ENCODE peak calls at places on chromosomes 5 and 9, in four cellular contexts. T, I, O and G are unnamed samples.

GRCh38 chr5:89277791-89278190 is 394.8 kb upstream of the MEF2C start:
- DNase-seq in O (no peak), T (no peak), I (no peak), G (no peak)

GRCh38 chr5:75536694-75537360 is 25.1 kb downstream of the POLK start:
- DNase-seq in O (no peak), T (no peak), I (no peak), G (no peak)

GRCh38 chr9:127968717-127969383 is 11.9 kb downstream of the EEIG1 start:
- DNase-seq in O (no peak), I (peak; percentile 84), T (peak; percentile 75), G (no peak)

GRCh38 chr5:61328791-61329617 is 3.1 kb upstream of the ZSWIM6 start:
- DNase-seq in O (no peak), I (no peak), T (no peak), G (no peak)

GRCh38 chr5:138148811-138149210 is 9.6 kb upstream of the NME5 start:
- DNase-seq in O (peak; percentile 33), I (peak; percentile 27), T (no peak), G (no peak)

GRCh38 chr5:34991486-34992238 is 56.1 kb downstream of the AGXT2 start:
- DNase-seq in I (no peak), O (no peak), T (no peak), G (no peak)

GRCh38 chr5:174872271-174872670 is 147.9 kb downstream of the MSX2 start:
- DNase-seq in O (no peak), I (no peak), T (no peak), G (no peak)

GRCh38 chr5:33854733-33855151 is 37.0 kb downstream of the ADAMTS12 start:
- DNase-seq in O (no peak), T (no peak), I (no peak), G (no peak)

GRCh38 chr5:28234356-28234968 is 1196.1 kb upstream of the CDH9 start:
- DNase-seq in T (no peak), O (no peak), I (no peak), G (no peak)

GRCh38 chr5:74067748-74068541 is 441.9 kb downstream of the ARHGEF28 start:
- DNase-seq in I (no peak), T (no peak), O (no peak), G (no peak)

GRCh38 chr9:107228648-107229047 is 54.4 kb upstream of the RAD23B start:
- DNase-seq in I (no peak), T (no peak), O (no peak), G (no peak)

GRCh38 chr5:178441486-178442270 is 148.5 kb downstream of the COL23A1 start:
- DNase-seq in T (no peak), O (no peak), I (no peak), G (no peak)

GRCh38 chr5:1448511-1449011 is 3.3 kb upstream of the SLC6A3 start:
- DNase-seq in O (no peak), T (no peak), I (peak; percentile 10), G (no peak)

GRCh38 chr5:77770293-77771005 is 5.7 kb downstream of the TBCA start:
- DNase-seq in T (no peak), I (no peak), O (no peak), G (no peak)

GRCh38 chr5:149581931-149582768 is 852 bp downstream of the ARHGEF37 start:
- DNase-seq in O (no peak), T (peak; percentile 42), I (peak; percentile 59), G (no peak)

GRCh38 chr9:107929439-107929838 is 439.9 kb upstream of the KLF4 start:
- DNase-seq in O (peak; percentile 70), T (peak; percentile 46), I (peak; percentile 79), G (peak; percentile 33)

GRCh38 chr5:143201589-143201988 is 201.9 kb downstream of the NR3C1 start:
- DNase-seq in T (no peak), I (no peak), O (no peak), G (no peak)

GRCh38 chr5:74766348-74766886 is 500 bp downstream of the GFM2 start:
- DNase-seq in T (no peak), O (no peak), I (no peak), G (no peak)

GRCh38 chr5:112957970-112958773 is 18.4 kb upstream of the DCP2 start:
- DNase-seq in O (peak; percentile 85), I (peak; percentile 81), T (peak; percentile 54), G (peak; percentile 86)

GRCh38 chr5:53749611-53750010 is 189.2 kb downstream of the NDUFS4 start:
- DNase-seq in T (no peak), I (no peak), O (no peak), G (no peak)

GRCh38 chr9:27292646-27293045 is 4.3 kb downstream of the EQTN start:
- DNase-seq in O (no peak), I (no peak), T (no peak), G (peak; percentile 21)

GRCh38 chr9:99222416-99223280 is 566 bp downstream of the SEC61B start:
- DNase-seq in I (no peak), T (no peak), O (no peak), G (no peak)

GRCh38 chr5:172556971-172557461 is 84.0 kb upstream of the NEURL1B start:
- DNase-seq in T (peak; percentile 53), O (no peak), I (no peak), G (no peak)
- H3K27ac ChIP-seq in T (peak overlapping the region; percentile 73), O (peak overlapping the region; percentile 66), I (peak overlapping the region; percentile 37), G (no peak overlapping the region)

GRCh38 chr5:31638286-31638685 is 645 bp upstream of the PDZD2 start:
- DNase-seq in I (no peak), O (no peak), T (peak; percentile 36), G (no peak)
- H3K27ac ChIP-seq in I (no peak overlapping the region), O (no peak overlapping the region), T (peak overlapping the region; percentile 87), G (peak overlapping the region; percentile 56)

GRCh38 chr5:140220698-140221064 is 45.7 kb downstream of the CYSTM1 start:
- DNase-seq in T (no peak), I (no peak), O (no peak), G (peak; percentile 88)
- H3K27ac ChIP-seq in T (peak overlapping the region; percentile 79), I (peak overlapping the region; percentile 85), O (no peak overlapping the region), G (peak overlapping the region; percentile 93)

GRCh38 chr5:71587709-71588532 is 781 bp downstream of the MCCC2 start:
- DNase-seq in O (no peak), T (no peak), I (no peak), G (no peak)
- H3K27ac ChIP-seq in O (peak overlapping the region; percentile 90), T (peak overlapping the region; percentile 84), I (peak overlapping the region; percentile 92), G (peak overlapping the region; percentile 84)

GRCh38 chr9:129500166-129500862 is 120.6 kb downstream of the C9orf50 start:
- DNase-seq in T (peak; percentile 36), I (no peak), O (no peak), G (no peak)

GRCh38 chr9:129500863-129501770 is 119.8 kb downstream of the C9orf50 start:
- DNase-seq in I (no peak), T (no peak), O (no peak), G (no peak)

GRCh38 chr9:129498451-129499376 is 122.2 kb downstream of the C9orf50 start:
- DNase-seq in O (no peak), T (no peak), I (no peak), G (no peak)

GRCh38 chr9:129504404-129504803 is 116.5 kb downstream of the C9orf50 start:
- DNase-seq in T (no peak), I (no peak), O (no peak), G (no peak)

GRCh38 chr9:129501771-129502324 is 119.1 kb downstream of the C9orf50 start:
- DNase-seq in T (no peak), I (no peak), O (peak; percentile 84), G (no peak)
- H3K27ac ChIP-seq in T (no peak overlapping the region), I (no peak overlapping the region), O (peak overlapping the region; percentile 23), G (peak overlapping the region; percentile 18)

GRCh38 chr9:135707449-135708138 is 5.6 kb downstream of the KCNT1 start:
- DNase-seq in I (no peak), O (no peak), T (no peak), G (no peak)
- H3K27ac ChIP-seq in I (no peak overlapping the region), O (no peak overlapping the region), T (no peak overlapping the region), G (no peak overlapping the region)

GRCh38 chr9:136341042-136341655 is 13.8 kb downstream of the GPSM1 start:
- DNase-seq in I (peak; percentile 41), O (no peak), T (no peak), G (no peak)

GRCh38 chr9:136339958-136340310 is 12.6 kb downstream of the GPSM1 start:
- DNase-seq in I (no peak), O (no peak), T (no peak), G (no peak)

GRCh38 chr9:136341769-136342168 is 14.4 kb downstream of the GPSM1 start:
- DNase-seq in O (no peak), T (no peak), I (no peak), G (no peak)

GRCh38 chr9:136339173-136339957 is 12.0 kb downstream of the GPSM1 start:
- DNase-seq in I (peak; percentile 85), O (peak; percentile 76), T (peak; percentile 70), G (no peak)

DNA sequence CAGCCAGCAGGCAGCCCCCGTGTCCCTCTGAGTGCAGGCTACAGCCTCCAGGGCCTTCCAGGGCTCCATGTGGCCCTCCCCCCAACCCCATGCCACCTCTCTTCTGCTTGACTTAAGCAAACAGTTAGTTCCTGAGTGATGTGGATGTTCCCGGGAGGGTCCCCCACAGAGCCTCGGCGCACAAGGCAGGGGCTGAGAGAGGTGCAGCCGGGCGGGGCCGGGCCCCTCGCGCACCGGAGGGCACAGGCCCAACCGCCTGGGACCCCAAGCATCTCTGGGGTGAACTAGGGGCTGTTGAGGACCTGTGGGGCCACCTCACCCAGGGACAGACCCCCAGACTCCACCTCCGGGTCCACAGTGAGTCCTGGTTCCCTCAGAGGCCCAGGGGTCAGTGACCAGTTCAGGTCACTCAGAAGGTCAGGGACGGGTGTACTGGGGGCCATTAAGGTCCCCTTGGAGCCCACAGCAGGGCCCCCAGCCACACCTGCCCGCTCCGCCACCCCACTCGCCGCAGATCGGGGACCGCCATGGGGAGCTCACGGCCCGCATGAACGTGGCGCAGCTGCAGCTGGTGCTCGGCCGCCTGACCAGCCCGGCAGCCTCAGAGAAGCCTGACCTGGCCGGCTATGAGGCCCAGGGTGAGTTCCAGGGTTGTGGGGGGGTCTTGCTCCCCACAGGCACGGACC is 13.2 kb downstream of the GPSM1 start:
- DNase-seq in T (no peak), I (no peak), O (no peak), G (no peak)
- H3K27ac ChIP-seq in T (peak overlapping the region; percentile 91), I (no peak overlapping the region), O (no peak overlapping the region), G (no peak overlapping the region)

DNA sequence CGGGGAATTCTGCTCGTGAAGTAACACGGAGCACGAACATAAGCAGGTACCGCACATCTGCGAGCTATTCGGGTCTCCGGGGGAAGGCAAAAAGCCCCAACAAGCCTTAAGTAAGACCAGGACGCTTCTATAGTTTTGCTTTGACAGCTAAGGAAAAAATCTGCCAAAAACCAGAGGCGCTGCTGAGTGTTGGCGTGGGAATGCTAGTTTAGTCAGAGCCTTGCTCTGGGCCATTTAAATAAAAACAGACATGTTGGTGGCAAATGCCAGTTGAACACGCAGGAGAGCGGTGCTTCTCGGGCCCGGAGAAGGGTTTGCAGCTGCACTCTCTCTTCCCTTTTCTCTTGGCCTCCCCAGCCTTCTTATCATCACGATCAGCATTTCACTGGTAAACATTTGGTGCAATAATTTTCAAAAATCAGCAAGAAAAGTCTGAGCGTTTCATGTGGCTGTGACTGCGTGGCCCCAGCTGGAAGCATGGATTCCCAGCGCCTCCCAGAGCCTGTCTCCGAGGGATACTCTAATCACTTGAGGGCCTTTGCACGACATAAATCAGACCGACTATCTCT is 6.4 kb upstream of the NOTCH1 start:
- DNase-seq in O (no peak), T (no peak), I (no peak), G (no peak)
- H3K27ac ChIP-seq in O (peak overlapping the region; percentile 83), T (peak overlapping the region; percentile 61), I (peak overlapping the region; percentile 98), G (peak overlapping the region; percentile 41)

GRCh38 chr5:71481441-71481840 is 26.0 kb downstream of the BDP1 start:
- DNase-seq in O (no peak), T (no peak), I (no peak), G (no peak)

GRCh38 chr5:71482132-71482531 is 26.7 kb downstream of the BDP1 start:
- DNase-seq in I (no peak), T (no peak), O (peak; percentile 26), G (no peak)

GRCh38 chr5:71483355-71483754 is 27.9 kb downstream of the BDP1 start:
- DNase-seq in O (no peak), T (no peak), I (no peak), G (no peak)
- H3K27ac ChIP-seq in O (no peak overlapping the region), T (no peak overlapping the region), I (no peak overlapping the region), G (no peak overlapping the region)